ENCODE peak calls at places on chromosomes 3 and 15, in eight cellular contexts. One of them, this sample, is unnamed. For H3K36me3, the result is how much of the 10 kb centered on the place peaks cover.

GRCh38 chr3:50648297-50648696 is 26.4 kb upstream of the DOCK3 start:
- DNase-seq in psoas muscle: no peak
- DNase-seq in aorta: no peak
- DNase-seq in tibial artery: no peak
- DNase-seq in neural progenitor cell: peak
- DNase-seq in upper lobe of left lung: no peak
- DNase-seq in GM23248: no peak
- DNase-seq in GM23338: peak
- DNase-seq in this sample: peak

GRCh38 chr15:67216859-67217258 is 37.6 kb downstream of the AAGAB start:
- DNase-seq in upper lobe of left lung: no peak
- DNase-seq in psoas muscle: no peak
- DNase-seq in neural progenitor cell: no peak
- DNase-seq in GM23248: no peak
- DNase-seq in GM23338: no peak
- DNase-seq in aorta: no peak
- DNase-seq in tibial artery: no peak
- DNase-seq in this sample: no peak

GRCh38 chr3:156782921-156783320 is 43.2 kb upstream of the LEKR1 start:
- DNase-seq in upper lobe of left lung: no peak
- DNase-seq in GM23338: no peak
- DNase-seq in neural progenitor cell: no peak
- DNase-seq in GM23248: no peak
- DNase-seq in tibial artery: no peak
- DNase-seq in aorta: no peak
- DNase-seq in psoas muscle: no peak
- DNase-seq in this sample: no peak

GRCh38 chr15:63133786-63134185 is 12.1 kb downstream of the LACTB start:
- DNase-seq in GM23248: peak
- DNase-seq in neural progenitor cell: no peak
- DNase-seq in aorta: no peak
- DNase-seq in tibial artery: no peak
- DNase-seq in GM23338: no peak
- DNase-seq in psoas muscle: no peak
- DNase-seq in upper lobe of left lung: no peak
- DNase-seq in this sample: no peak

GRCh38 chr3:127685708-127686511 is 13.2 kb downstream of the ABTB1 start:
- DNase-seq in GM23248: no peak
- DNase-seq in upper lobe of left lung: no peak
- DNase-seq in aorta: no peak
- DNase-seq in psoas muscle: no peak
- DNase-seq in neural progenitor cell: no peak
- DNase-seq in GM23338: no peak
- DNase-seq in tibial artery: no peak
- DNase-seq in this sample: no peak

GRCh38 chr15:67121725-67122600 is 56.6 kb downstream of the SMAD3 start:
- DNase-seq in GM23248: no peak
- DNase-seq in upper lobe of left lung: no peak
- DNase-seq in aorta: no peak
- DNase-seq in psoas muscle: no peak
- DNase-seq in neural progenitor cell: no peak
- DNase-seq in tibial artery: peak
- DNase-seq in GM23338: no peak
- DNase-seq in this sample: no peak

GRCh38 chr3:60080648-60081047 is 1030.8 kb upstream of the CFAP20DC start:
- DNase-seq in GM23248: peak
- DNase-seq in tibial artery: no peak
- DNase-seq in GM23338: no peak
- DNase-seq in psoas muscle: no peak
- DNase-seq in aorta: no peak
- DNase-seq in upper lobe of left lung: no peak
- DNase-seq in neural progenitor cell: no peak
- DNase-seq in this sample: no peak

GRCh38 chr3:184942735-184943134 is 130.8 kb downstream of the VPS8 start:
- DNase-seq in tibial artery: no peak
- DNase-seq in GM23248: no peak
- DNase-seq in neural progenitor cell: no peak
- DNase-seq in aorta: no peak
- DNase-seq in upper lobe of left lung: no peak
- DNase-seq in GM23338: no peak
- DNase-seq in psoas muscle: no peak
- DNase-seq in this sample: no peak

GRCh38 chr15:100140527-100141303 is 201.1 kb downstream of the ADAMTS17 start:
- DNase-seq in tibial artery: no peak
- DNase-seq in aorta: no peak
- DNase-seq in upper lobe of left lung: no peak
- DNase-seq in neural progenitor cell: no peak
- DNase-seq in GM23248: no peak
- DNase-seq in GM23338: no peak
- DNase-seq in psoas muscle: no peak
- DNase-seq in this sample: no peak

GRCh38 chr3:143533391-143533790 is 314.9 kb downstream of the SLC9A9 start:
- DNase-seq in upper lobe of left lung: no peak
- DNase-seq in aorta: no peak
- DNase-seq in neural progenitor cell: no peak
- DNase-seq in tibial artery: no peak
- DNase-seq in GM23248: no peak
- DNase-seq in psoas muscle: no peak
- DNase-seq in GM23338: no peak
- DNase-seq in this sample: no peak

GRCh38 chr3:143535994-143536784 is 312.1 kb downstream of the SLC9A9 start:
- DNase-seq in aorta: no peak
- DNase-seq in psoas muscle: no peak
- DNase-seq in GM23248: peak
- DNase-seq in neural progenitor cell: no peak
- DNase-seq in tibial artery: no peak
- DNase-seq in GM23338: no peak
- DNase-seq in upper lobe of left lung: no peak
- DNase-seq in this sample: no peak

GRCh38 chr3:143538577-143538981 is 309.7 kb downstream of the SLC9A9 start:
- DNase-seq in tibial artery: no peak
- DNase-seq in GM23338: no peak
- DNase-seq in aorta: no peak
- DNase-seq in psoas muscle: no peak
- DNase-seq in neural progenitor cell: no peak
- DNase-seq in GM23248: peak
- DNase-seq in upper lobe of left lung: no peak
- DNase-seq in this sample: no peak

GRCh38 chr3:143531101-143531500 is 317.2 kb downstream of the SLC9A9 start:
- DNase-seq in neural progenitor cell: no peak
- DNase-seq in GM23338: no peak
- DNase-seq in psoas muscle: no peak
- DNase-seq in aorta: no peak
- DNase-seq in GM23248: no peak
- DNase-seq in upper lobe of left lung: no peak
- DNase-seq in tibial artery: no peak
- DNase-seq in this sample: no peak

DNA sequence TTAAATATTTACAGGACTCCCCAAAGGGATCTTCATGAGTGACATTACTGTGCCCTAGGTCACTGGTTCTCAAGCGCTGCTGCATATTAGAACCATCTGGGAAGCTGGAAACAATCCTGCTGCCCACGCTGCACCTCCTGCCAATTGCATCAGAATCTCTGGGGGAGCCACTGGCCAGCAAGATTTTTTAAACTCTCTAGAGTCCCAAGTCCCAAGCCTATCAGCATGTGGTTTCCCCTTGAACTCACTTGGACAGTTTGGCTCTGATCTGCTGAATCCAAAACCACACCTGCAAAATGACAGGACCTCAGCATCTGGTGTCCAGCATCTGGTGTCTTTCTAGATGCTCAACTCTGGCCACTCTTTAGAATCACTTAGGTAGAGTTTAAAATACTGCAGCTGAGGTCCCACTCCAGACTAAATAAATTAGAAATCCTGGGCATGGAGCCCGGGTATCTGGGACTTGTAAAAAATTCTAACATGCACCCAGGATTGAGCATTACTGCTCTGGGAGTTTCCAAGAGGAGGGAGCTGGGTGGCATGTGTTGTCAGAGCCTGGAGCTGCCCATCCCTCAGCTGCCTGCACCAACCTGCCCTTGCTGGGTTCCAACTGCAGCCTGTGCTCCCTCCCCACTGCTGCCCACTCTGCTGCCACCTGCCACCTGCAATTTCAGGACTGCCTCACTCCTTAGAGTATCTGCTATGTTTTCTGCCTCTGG is 311.3 kb downstream of the SLC9A9 start:
- DNase-seq in neural progenitor cell: no peak
- DNase-seq in GM23248: peak
- DNase-seq in aorta: peak
- DNase-seq in tibial artery: no peak
- DNase-seq in GM23338: no peak
- DNase-seq in psoas muscle: peak
- DNase-seq in upper lobe of left lung: no peak
- DNase-seq in this sample: no peak
- H3K4me3 ChIP-seq in neural progenitor cell: no peak
- H3K4me3 ChIP-seq in GM23248: peak
- H3K4me3 ChIP-seq in aorta: no peak
- H3K4me3 ChIP-seq in tibial artery: no peak
- H3K4me3 ChIP-seq in GM23338: no peak
- H3K4me3 ChIP-seq in psoas muscle: no peak
- H3K4me3 ChIP-seq in upper lobe of left lung: no peak
- H3K4me3 ChIP-seq in this sample: no peak

GRCh38 chr3:58288011-58288728 is 17.9 kb upstream of the RPP14 start:
- DNase-seq in GM23248: no peak
- DNase-seq in tibial artery: no peak
- DNase-seq in psoas muscle: no peak
- DNase-seq in aorta: no peak
- DNase-seq in upper lobe of left lung: no peak
- DNase-seq in GM23338: peak
- DNase-seq in neural progenitor cell: no peak
- DNase-seq in this sample: no peak

GRCh38 chr3:58281069-58281468 is 25.0 kb upstream of the RPP14 start:
- DNase-seq in neural progenitor cell: no peak
- DNase-seq in tibial artery: no peak
- DNase-seq in GM23338: no peak
- DNase-seq in aorta: no peak
- DNase-seq in psoas muscle: no peak
- DNase-seq in GM23248: no peak
- DNase-seq in upper lobe of left lung: no peak
- DNase-seq in this sample: no peak

GRCh38 chr3:58287354-58287753 is 18.7 kb upstream of the RPP14 start:
- DNase-seq in GM23248: no peak
- DNase-seq in psoas muscle: no peak
- DNase-seq in neural progenitor cell: no peak
- DNase-seq in GM23338: no peak
- DNase-seq in tibial artery: no peak
- DNase-seq in upper lobe of left lung: no peak
- DNase-seq in aorta: no peak
- DNase-seq in this sample: no peak

DNA sequence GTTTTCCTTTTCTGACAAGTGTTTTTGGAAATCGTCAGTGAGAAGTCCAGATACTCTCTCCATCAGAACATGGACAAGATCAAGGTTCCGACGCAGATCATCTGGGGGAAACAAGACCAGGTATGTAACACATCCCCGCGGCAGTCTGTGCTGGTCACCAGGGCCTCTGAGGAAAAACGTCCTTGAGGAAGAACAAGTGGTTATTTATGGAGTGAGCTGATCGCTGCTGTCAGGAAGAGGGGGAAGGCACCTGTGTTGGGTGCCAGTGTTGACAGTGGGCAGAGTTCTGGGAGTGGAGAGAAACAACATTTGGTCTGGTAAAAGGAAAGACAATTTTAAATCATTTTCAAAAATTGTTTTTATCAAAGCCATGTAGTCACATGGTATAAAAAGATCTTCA is 20.7 kb upstream of the RPP14 start:
- DNase-seq in GM23338: no peak
- DNase-seq in tibial artery: no peak
- DNase-seq in GM23248: no peak
- DNase-seq in upper lobe of left lung: no peak
- DNase-seq in psoas muscle: no peak
- DNase-seq in neural progenitor cell: no peak
- DNase-seq in aorta: no peak
- DNase-seq in this sample: no peak
- H3K36me3 ChIP-seq in GM23338: under half
- H3K36me3 ChIP-seq in tibial artery: under half
- H3K36me3 ChIP-seq in GM23248: under half
- H3K36me3 ChIP-seq in upper lobe of left lung: under half
- H3K36me3 ChIP-seq in psoas muscle: under half
- H3K36me3 ChIP-seq in neural progenitor cell: under half
- H3K36me3 ChIP-seq in aorta: under half
- H3K36me3 ChIP-seq in this sample: under half

GRCh38 chr3:131530843-131531242 is 28.1 kb upstream of the MRPL3 start:
- DNase-seq in aorta: no peak
- DNase-seq in tibial artery: no peak
- DNase-seq in psoas muscle: no peak
- DNase-seq in GM23338: no peak
- DNase-seq in GM23248: no peak
- DNase-seq in upper lobe of left lung: no peak
- DNase-seq in neural progenitor cell: no peak
- DNase-seq in this sample: no peak

GRCh38 chr3:131532645-131533044 is 29.9 kb upstream of the MRPL3 start:
- DNase-seq in upper lobe of left lung: no peak
- DNase-seq in tibial artery: no peak
- DNase-seq in GM23248: no peak
- DNase-seq in aorta: no peak
- DNase-seq in neural progenitor cell: no peak
- DNase-seq in psoas muscle: no peak
- DNase-seq in GM23338: no peak
- DNase-seq in this sample: no peak

GRCh38 chr3:131530374-131530773 is 27.6 kb upstream of the MRPL3 start:
- DNase-seq in GM23338: no peak
- DNase-seq in upper lobe of left lung: no peak
- DNase-seq in tibial artery: no peak
- DNase-seq in psoas muscle: no peak
- DNase-seq in GM23248: no peak
- DNase-seq in neural progenitor cell: no peak
- DNase-seq in aorta: no peak
- DNase-seq in this sample: no peak

DNA sequence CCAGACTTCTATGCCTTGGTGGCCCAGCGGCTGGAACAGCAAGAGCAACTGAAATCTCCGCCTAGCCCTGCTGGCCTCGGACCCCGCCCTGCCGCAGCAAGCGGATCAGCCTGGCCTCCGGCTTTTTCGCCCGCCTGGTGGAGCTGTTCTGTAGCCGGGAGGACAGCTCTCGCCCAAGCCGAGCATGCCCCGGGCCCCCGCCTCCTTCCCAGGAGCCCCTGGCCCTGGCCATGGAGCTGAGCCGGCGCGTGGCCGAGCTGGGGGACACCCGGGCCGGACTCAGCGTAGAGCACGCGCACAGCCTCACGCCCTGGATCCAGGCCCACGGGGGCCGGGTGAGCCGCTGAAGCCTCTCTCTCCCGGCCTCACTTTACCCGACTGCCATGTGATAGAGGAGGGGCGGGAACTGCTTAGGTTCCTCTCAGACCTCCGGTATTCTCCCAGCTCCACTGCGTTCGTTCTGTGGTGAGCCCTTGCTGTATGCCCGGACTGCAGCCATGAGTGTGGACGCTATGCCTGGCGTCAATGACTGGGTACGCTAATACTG is 24.1 kb upstream of the MRPL3 start:
- DNase-seq in upper lobe of left lung: no peak
- DNase-seq in neural progenitor cell: peak
- DNase-seq in GM23248: peak
- DNase-seq in aorta: peak
- DNase-seq in tibial artery: no peak
- DNase-seq in psoas muscle: peak
- DNase-seq in GM23338: peak
- DNase-seq in this sample: peak
- H3K4me3 ChIP-seq in upper lobe of left lung: peak
- H3K4me3 ChIP-seq in neural progenitor cell: no peak
- H3K4me3 ChIP-seq in GM23248: peak
- H3K4me3 ChIP-seq in aorta: no peak
- H3K4me3 ChIP-seq in tibial artery: no peak
- H3K4me3 ChIP-seq in psoas muscle: peak
- H3K4me3 ChIP-seq in GM23338: peak
- H3K4me3 ChIP-seq in this sample: no peak

GRCh38 chr3:170092907-170093306 is 55.1 kb downstream of the GPR160 start:
- DNase-seq in neural progenitor cell: no peak
- DNase-seq in psoas muscle: no peak
- DNase-seq in aorta: no peak
- DNase-seq in tibial artery: no peak
- DNase-seq in GM23248: no peak
- DNase-seq in upper lobe of left lung: no peak
- DNase-seq in GM23338: no peak
- DNase-seq in this sample: no peak
- H3K36me3 ChIP-seq in neural progenitor cell: under half
- H3K36me3 ChIP-seq in psoas muscle: under half
- H3K36me3 ChIP-seq in aorta: under half
- H3K36me3 ChIP-seq in tibial artery: under half
- H3K36me3 ChIP-seq in GM23248: half or more
- H3K36me3 ChIP-seq in upper lobe of left lung: under half
- H3K36me3 ChIP-seq in GM23338: under half
- H3K36me3 ChIP-seq in this sample: under half